ENCODE peak calls at places on chromosomes 2 and 18, in ten cellular contexts. T is H9, R is tibial artery, D is heart left ventricle, H is A673, C is colonic mucosa, N is adrenal gland, X is MM.1S, V is pancreas, K is GM12878. P is an unnamed sample.

GRCh38 chr18:45962866-45963265 is 4.3 kb downstream of the EPG5 start:
- DNase-seq in T (no peak), C (no peak), X (no peak), V (no peak), R (no peak), K (no peak), H (no peak), D (no peak), N (no peak), P (no peak)

GRCh38 chr18:78246588-78246987 is 733.0 kb upstream of the SALL3 start:
- DNase-seq in C (no peak), R (no peak), N (no peak), X (no peak), H (no peak), T (no peak), V (no peak), K (no peak), D (no peak), P (no peak)

GRCh38 chr2:230671117-230671516 is 41.5 kb upstream of the CAB39 start:
- DNase-seq in C (no peak), D (no peak), H (no peak), R (no peak), K (no peak), N (no peak), T (no peak), X (peak; percentile 65), V (no peak), P (peak; percentile 55)

GRCh38 chr2:105056245-105056644 is 18.4 kb downstream of the MRPS9 start:
- DNase-seq in K (no peak), V (no peak), T (no peak), R (no peak), D (no peak), C (no peak), X (no peak), N (no peak), H (no peak), P (no peak)

GRCh38 chr2:45152691-45153090 is 143.4 kb upstream of the SIX2 start:
- DNase-seq in R (no peak), V (no peak), C (no peak), T (no peak), N (no peak), H (no peak), X (no peak), K (no peak), D (no peak), P (no peak)

GRCh38 chr2:144357623-144358400 is 162.1 kb downstream of the ZEB2 start:
- DNase-seq in C (no peak), X (peak; percentile 70), N (no peak), D (no peak), V (no peak), T (no peak), K (peak; percentile 85), H (no peak), R (no peak), P (no peak)

GRCh38 chr18:68972176-68972575 is 174.3 kb downstream of the CCDC102B start:
- DNase-seq in D (no peak), H (no peak), V (no peak), R (no peak), N (no peak), X (no peak), T (no peak), K (no peak), C (no peak), P (no peak)

GRCh38 chr2:200668473-200668872 is 82.7 kb downstream of the AOX1 start:
- DNase-seq in V (no peak), H (no peak), X (no peak), C (no peak), D (no peak), R (no peak), T (no peak), K (no peak), N (no peak), P (no peak)

GRCh38 chr2:36352024-36352398 is 3.6 kb upstream of the CRIM1 start:
- DNase-seq in V (no peak), K (peak; percentile 16), R (no peak), H (peak; percentile 70), N (no peak), T (peak; percentile 36), D (no peak), C (no peak), X (peak; percentile 54), P (no peak)

GRCh38 chr2:36351291-36352023 is 4.1 kb upstream of the CRIM1 start:
- DNase-seq in K (no peak), C (no peak), X (no peak), N (no peak), T (no peak), R (no peak), H (no peak), V (no peak), D (no peak), P (no peak)

GRCh38 chr2:36355157-36355889 is at the start of gene CRIM1:
- DNase-seq in R (peak; percentile 88), K (no peak), T (peak; percentile 88), N (peak; percentile 92), X (peak; percentile 69), C (peak; percentile 89), V (peak; percentile 83), D (peak; percentile 94), H (peak; percentile 91), P (peak; percentile 88)

GRCh38 chr2:36354816-36355156 is 792 bp upstream of the CRIM1 start:
- DNase-seq in T (no peak), N (no peak), C (no peak), H (peak; percentile 52), K (no peak), X (no peak), R (no peak), V (no peak), D (no peak), P (no peak)

GRCh38 chr2:36352711-36353110 is 2.9 kb upstream of the CRIM1 start:
- DNase-seq in K (no peak), X (no peak), T (no peak), D (no peak), V (no peak), C (no peak), N (no peak), R (no peak), H (peak; percentile 17), P (no peak)
- TF ChIP-seq CTCF in K (no peak), X (no peak), T (no peak), D (no peak), V (no peak), C (no peak), N (no peak), R (peak; percentile 27), H (no peak), P (no peak)

DNA sequence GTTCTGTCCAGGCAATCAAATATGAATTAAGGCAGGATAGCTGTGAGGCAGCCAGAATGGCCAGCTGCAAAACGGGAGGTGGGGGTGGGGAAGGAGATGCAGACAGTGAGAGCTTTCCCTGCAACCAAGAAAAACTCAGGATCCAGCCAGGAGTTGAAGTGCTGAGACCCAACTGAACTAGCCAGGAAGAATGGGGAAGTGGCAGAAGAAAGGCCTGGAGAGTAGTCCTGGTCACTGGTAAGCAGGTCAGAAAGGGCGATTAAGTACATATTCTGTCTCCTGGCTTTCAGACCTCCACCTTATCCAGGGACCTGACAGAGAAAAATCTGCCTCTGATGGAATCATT is 12.8 kb upstream of the HOXD1 start:
- DNase-seq in D (no peak), T (no peak), R (no peak), X (no peak), N (no peak), K (no peak), V (no peak), H (no peak), C (no peak), P (no peak)
- H3K27me3 ChIP-seq in D (peaks cover 100% of the 10 kb centered on the region), T (peaks cover 100% of the 10 kb centered on the region), R (peaks cover 87% of the 10 kb centered on the region), X (no peaks in the 10 kb centered on the region), N (peaks cover 12% of the 10 kb centered on the region), K (peaks cover 10% of the 10 kb centered on the region), V (peaks cover 65% of the 10 kb centered on the region), H (no peaks in the 10 kb centered on the region), C (peaks cover 21% of the 10 kb centered on the region), P (peaks cover 80% of the 10 kb centered on the region)

DNA sequence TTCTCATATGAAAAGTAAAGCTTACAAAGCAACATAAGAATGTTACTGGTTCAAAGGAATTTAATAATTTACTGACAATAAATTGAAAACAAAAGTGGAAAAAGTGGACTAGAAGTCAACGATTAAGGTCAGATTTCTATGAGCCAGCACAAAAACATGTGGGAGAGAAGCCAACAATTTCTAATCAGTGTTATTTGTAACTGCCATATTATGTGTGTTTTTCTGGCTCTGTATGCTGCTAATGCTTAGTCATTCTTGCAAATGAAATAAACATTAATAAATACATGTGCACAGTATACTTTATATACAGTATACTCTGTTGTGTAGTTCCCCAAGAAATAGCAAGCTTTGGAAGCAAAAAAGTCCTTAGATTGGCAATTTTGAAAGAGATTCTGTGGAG is 301.3 kb upstream of the RGPD4 start:
- DNase-seq in C (no peak), N (no peak), D (no peak), T (no peak), R (no peak), K (no peak), V (no peak), X (no peak), H (no peak), P (no peak)
- H3K9me3 ChIP-seq in C (no peaks in the 10 kb centered on the region), N (no peaks in the 10 kb centered on the region), D (no peaks in the 10 kb centered on the region), T (no peaks in the 10 kb centered on the region), R (no peaks in the 10 kb centered on the region), K (no peaks in the 10 kb centered on the region), V (no peaks in the 10 kb centered on the region), X (no peaks in the 10 kb centered on the region), H (peaks cover 23% of the 10 kb centered on the region), P (no peaks in the 10 kb centered on the region)

GRCh38 chr2:166518634-166519390 is 24.8 kb upstream of the SCN7A start:
- DNase-seq in H (no peak), K (no peak), T (no peak), N (no peak), V (no peak), C (no peak), D (no peak), X (no peak), R (no peak), P (no peak)

GRCh38 chr2:166519391-166519962 is 25.4 kb upstream of the SCN7A start:
- DNase-seq in K (no peak), R (no peak), N (no peak), V (no peak), H (no peak), C (no peak), D (no peak), T (no peak), X (no peak), P (no peak)

GRCh38 chr2:166513952-166514351 is 19.9 kb upstream of the SCN7A start:
- DNase-seq in N (no peak), T (no peak), X (no peak), C (no peak), R (no peak), D (no peak), K (no peak), V (no peak), H (no peak), P (no peak)

GRCh38 chr2:166517533-166517932 is 23.5 kb upstream of the SCN7A start:
- DNase-seq in R (no peak), K (no peak), D (no peak), N (no peak), X (no peak), V (no peak), C (no peak), H (no peak), T (no peak), P (no peak)

DNA sequence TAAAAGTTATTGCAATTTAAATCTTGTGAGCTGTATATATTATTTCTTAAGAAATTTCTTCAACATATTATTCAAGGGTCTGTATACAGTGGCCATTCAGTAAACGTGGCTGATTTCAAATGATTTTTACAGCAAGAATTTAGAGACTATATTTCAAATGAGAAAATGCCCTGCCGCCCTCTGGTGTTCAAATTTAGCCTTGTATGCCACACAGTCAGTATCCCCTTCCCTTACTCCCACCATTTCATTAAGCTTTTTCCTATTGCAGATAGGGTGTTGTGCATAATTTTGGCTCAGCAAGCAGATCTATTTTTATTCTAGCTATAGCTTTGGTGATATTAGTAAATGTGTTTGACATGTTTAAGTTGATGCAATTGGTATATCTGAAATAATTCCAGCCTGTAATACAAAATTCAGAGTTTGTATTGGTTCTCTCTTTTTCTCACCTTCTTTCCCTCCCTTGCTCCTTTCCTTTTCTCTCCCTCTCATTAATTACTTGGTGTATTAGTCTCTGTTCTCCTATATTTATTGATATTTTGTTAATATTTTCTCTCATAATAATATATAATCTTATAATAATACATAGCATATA is 22.8 kb upstream of the SCN7A start:
- DNase-seq in R (no peak), X (peak; percentile 16), K (no peak), N (no peak), H (peak; percentile 57), T (no peak), V (no peak), C (no peak), D (peak; percentile 18), P (peak; percentile 42)
- TF ChIP-seq CTCF in R (peak; percentile 39), X (peak; percentile 61), K (peak; percentile 31), N (peak; percentile 14), H (peak; percentile 72), T (peak; percentile 81), V (peak; percentile 28), C (no peak), D (peak; percentile 57), P (peak; percentile 62)